ENCODE peak calls at places on chromosomes 2 and 18, in eight cellular contexts. G is transverse colon, A is epithelial cell of esophagus, L is left ventricle myocardium inferior, M is BJ, I is NCI-H774, Y is K562, Z is iPS DF 6.9. S is an unnamed sample.

GRCh38 chr18:2569338-2570207 is 1.7 kb downstream of the METTL4 start:
- DNase-seq in G (no peak), A (no peak), L (no peak), M (no peak), I (no peak), Y (peak), Z (no peak), S (no peak)

GRCh38 chr2:209619782-209620181 is 151.8 kb upstream of the UNC80 start:
- DNase-seq in G (no peak), A (peak), L (no peak), M (no peak), I (no peak), Y (no peak), Z (no peak), S (no peak)

GRCh38 chr18:7878265-7879173 is 311.4 kb downstream of the PTPRM start:
- DNase-seq in G (no peak), A (peak), L (no peak), M (no peak), I (peak), Y (no peak), Z (no peak), S (no peak)

GRCh38 chr2:6826081-6826913 is 39.4 kb downstream of the CMPK2 start:
- DNase-seq in G (peak), A (peak), L (no peak), M (peak), I (no peak), Y (peak), Z (no peak), S (peak)

GRCh38 chr2:39593439-39594393 is 72.0 kb upstream of the TMEM178A start:
- DNase-seq in G (no peak), A (peak), L (no peak), M (peak), I (peak), Y (peak), Z (peak), S (no peak)

GRCh38 chr2:27152796-27153464 is 4.1 kb downstream of the TCF23 start:
- DNase-seq in G (peak), A (peak), L (no peak), M (no peak), I (peak), Y (no peak), Z (no peak), S (no peak)

GRCh38 chr2:68043719-68044498 is 18.9 kb downstream of the C1D start:
- DNase-seq in G (no peak), A (peak), L (no peak), M (peak), I (no peak), Y (no peak), Z (no peak), S (no peak)

GRCh38 chr2:11073251-11073650 is 82.0 kb upstream of the SLC66A3 start:
- DNase-seq in G (peak), A (peak), L (no peak), M (no peak), I (peak), Y (peak), Z (peak), S (no peak)

GRCh38 chr2:43086451-43087221 is 139.8 kb downstream of the ZFP36L2 start:
- DNase-seq in G (peak), A (peak), L (peak), M (peak), I (no peak), Y (no peak), Z (no peak), S (no peak)

GRCh38 chr2:121777699-121778058 is 22.2 kb downstream of the TSN start:
- DNase-seq in G (no peak), A (peak), L (no peak), M (no peak), I (no peak), Y (no peak), Z (no peak), S (no peak)

GRCh38 chr18:40179647-40180175 is 1775.3 kb upstream of the PIK3C3 start:
- DNase-seq in G (no peak), A (no peak), L (no peak), M (no peak), I (no peak), Y (no peak), Z (no peak), S (no peak)

GRCh38 chr18:7803956-7804469 is 236.9 kb downstream of the PTPRM start:
- DNase-seq in G (no peak), A (no peak), L (no peak), M (no peak), I (no peak), Y (no peak), Z (no peak), S (no peak)